ENCODE peak calls at places on chromosomes 4 and X, in four cellular contexts. A, J, Y and N are unnamed samples.

GRCh38 chr4:68591204-68591603 is 15.1 kb upstream of the UGT2B17 start:
- DNase-seq in A (no peak), Y (peak; percentile 0), J (no peak), N (no peak)

GRCh38 chr4:100841911-100842310 is 324.1 kb upstream of the EMCN start:
- DNase-seq in Y (peak; percentile 31), A (no peak), J (no peak), N (peak; percentile 53)

GRCh38 chr4:81454498-81454897 is 17.2 kb downstream of the RASGEF1B start:
- DNase-seq in Y (no peak), A (no peak), J (peak; percentile 10), N (no peak)

GRCh38 chr4:142944565-142944964 is 98.5 kb upstream of the INPP4B start:
- DNase-seq in Y (no peak), A (no peak), J (no peak), N (no peak)

GRCh38 chrX:41010188-41010846 is 74.9 kb upstream of the USP9X start:
- DNase-seq in J (peak; percentile 80), A (peak; percentile 88), Y (peak; percentile 86), N (peak; percentile 98)

GRCh38 chr4:4995103-4995761 is 24.0 kb downstream of the CYTL1 start:
- DNase-seq in J (peak; percentile 44), A (peak; percentile 85), Y (peak; percentile 53), N (peak; percentile 65)

GRCh38 chr4:26161030-26161824 is 159.6 kb upstream of the RBPJ start:
- DNase-seq in J (no peak), A (no peak), Y (no peak), N (no peak)

GRCh38 chr4:169070895-169071218 is 60.8 kb upstream of the CBR4 start:
- DNase-seq in Y (no peak), A (no peak), J (no peak), N (peak; percentile 36)

GRCh38 chrX:71618303-71618721 is at the start of gene CXCR3:
- DNase-seq in Y (peak; percentile 18), A (peak; percentile 63), J (no peak), N (peak; percentile 38)

GRCh38 chr4:84319124-84319523 is 180.0 kb downstream of the NKX6-1 start:
- DNase-seq in Y (peak; percentile 15), J (peak; percentile 12), A (peak; percentile 63), N (peak; percentile 1)

GRCh38 chrX:140034916-140035315 is 69.6 kb upstream of the CXorf66 start:
- DNase-seq in J (no peak), Y (peak; percentile 9), A (no peak), N (peak; percentile 0)

GRCh38 chrX:14964500-14964899 is 91.3 kb downstream of the MOSPD2 start:
- DNase-seq in Y (peak; percentile 37), A (no peak), J (peak; percentile 13), N (peak; percentile 22)

GRCh38 chr4:40749717-40750460 is at the start of gene NSUN7:
- DNase-seq in A (peak; percentile 71), Y (peak; percentile 41), J (no peak), N (no peak)

GRCh38 chr4:7755529-7755928 is 184.1 kb downstream of the AFAP1 start:
- DNase-seq in Y (no peak), A (no peak), J (no peak), N (no peak)

DNA sequence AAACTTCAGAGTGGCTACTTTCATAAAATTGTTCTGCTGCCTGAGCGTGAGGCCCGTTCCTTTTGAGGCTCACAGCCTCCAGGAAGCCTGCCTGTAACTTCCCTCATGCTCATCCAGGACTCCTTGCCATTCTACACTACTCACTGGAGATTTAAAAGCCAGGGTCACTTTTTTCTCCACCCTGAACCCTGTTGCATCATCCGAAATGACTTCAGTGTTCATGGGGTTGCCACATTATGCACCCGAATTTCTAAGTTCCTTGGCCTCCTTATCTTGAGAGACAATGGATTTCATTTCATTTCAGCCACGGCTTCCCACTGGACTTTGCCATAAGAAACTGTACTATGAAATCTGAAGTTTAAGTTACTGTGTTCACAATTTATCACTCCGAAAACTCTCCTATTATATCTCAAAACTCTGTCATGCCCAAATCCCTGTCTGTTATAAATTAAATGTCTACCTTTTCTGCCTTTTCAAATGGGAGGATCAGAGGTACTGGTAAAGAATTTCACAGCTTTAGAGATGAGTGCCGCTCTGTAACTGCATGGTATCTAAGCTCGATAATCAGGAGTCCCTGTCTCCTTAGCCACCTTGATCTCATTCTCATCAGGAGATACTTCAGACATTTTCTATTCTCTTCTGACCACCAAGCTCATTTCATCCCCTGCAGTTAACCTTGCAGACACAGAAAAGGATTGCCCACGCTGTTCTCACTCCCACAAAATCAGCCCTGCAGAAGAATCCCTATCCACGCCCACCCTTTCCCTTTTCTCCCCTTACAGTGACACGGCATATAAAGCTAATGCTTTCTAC is 59.9 kb downstream of the TRIML1 start:
- DNase-seq in J (no peak), Y (no peak), A (no peak), N (no peak)
- TF ChIP-seq CTCF in J (no peak), Y (no peak), A (no peak), N (no peak)

GRCh38 chr4:80216100-80216761 is 18.9 kb downstream of the PRDM8 start:
- DNase-seq in A (no peak), Y (no peak), J (no peak), N (no peak)

GRCh38 chr4:80219301-80220025 is 22.2 kb downstream of the PRDM8 start:
- DNase-seq in J (no peak), Y (no peak), A (no peak), N (peak; percentile 42)

GRCh38 chr4:80225628-80226027 is 28.3 kb downstream of the PRDM8 start:
- DNase-seq in A (no peak), Y (no peak), J (no peak), N (no peak)

GRCh38 chr4:80220711-80221110 is 23.4 kb downstream of the PRDM8 start:
- DNase-seq in J (no peak), A (no peak), Y (no peak), N (no peak)

DNA sequence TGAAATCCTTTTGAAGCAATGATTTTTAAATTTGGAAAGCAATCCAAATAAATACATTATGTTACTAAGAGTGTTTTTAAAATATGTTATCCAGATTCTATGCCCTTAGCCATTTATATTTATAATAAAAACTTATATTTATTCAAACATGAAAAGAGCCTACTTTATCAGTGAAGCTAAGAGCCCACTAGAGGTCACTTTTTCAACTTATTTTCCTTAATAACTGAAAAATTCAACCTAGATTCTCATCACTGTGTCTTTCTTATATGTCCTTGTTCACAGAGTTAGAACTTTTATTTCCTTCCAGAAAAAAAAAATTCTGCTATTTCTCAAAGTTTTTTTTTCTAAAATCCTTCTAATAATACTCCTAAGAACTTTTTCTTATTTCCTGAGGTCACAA is 23.9 kb downstream of the PRDM8 start:
- DNase-seq in J (no peak), Y (peak; percentile 59), A (no peak), N (peak; percentile 67)
- TF ChIP-seq CTCF in J (peak; percentile 33), Y (peak; percentile 50), A (no peak), N (peak; percentile 51)

DNA sequence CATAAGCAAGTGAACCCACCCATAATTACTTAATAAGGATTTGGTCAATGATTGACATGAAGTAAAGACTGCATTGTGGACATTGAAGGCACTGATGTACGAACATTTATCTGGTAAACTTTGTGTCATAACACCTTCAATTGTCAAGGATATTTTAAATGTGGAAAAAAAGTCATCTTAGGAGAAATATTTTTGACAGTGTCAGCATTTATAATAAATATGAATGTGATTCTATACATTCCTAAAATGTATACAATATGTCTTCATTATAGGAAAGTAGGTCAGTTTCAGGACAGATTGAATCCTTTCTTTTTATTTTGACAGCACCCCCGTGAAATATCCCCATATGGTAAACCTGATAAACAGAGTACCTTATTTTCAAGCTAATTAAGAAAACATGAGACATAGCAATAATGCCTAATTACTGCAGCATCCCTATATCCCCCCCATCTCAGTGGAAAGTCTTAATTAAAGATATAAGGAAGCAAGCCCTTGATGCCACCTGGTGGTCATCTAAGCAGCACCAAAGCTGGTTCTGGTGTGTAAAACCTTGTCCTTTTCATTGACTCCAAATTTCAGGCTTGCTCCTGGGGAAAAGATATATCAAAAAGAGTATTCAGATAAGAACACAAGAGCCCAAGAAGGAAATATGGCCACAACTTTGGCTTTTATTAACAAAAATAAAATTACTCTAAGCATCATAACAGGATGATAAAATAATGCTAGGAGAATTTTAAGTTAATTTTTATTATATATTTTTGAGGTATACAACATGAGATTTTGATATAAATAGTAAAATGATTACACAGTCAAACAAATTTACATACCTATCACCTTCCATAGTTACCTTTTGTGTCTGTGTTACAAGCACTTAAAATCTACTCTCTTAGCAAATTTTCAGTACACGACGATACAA is 379.7 kb downstream of the TLL1 start:
- DNase-seq in A (no peak), Y (peak; percentile 29), J (peak; percentile 24), N (peak; percentile 61)
- TF ChIP-seq CTCF in A (peak; percentile 23), Y (peak; percentile 63), J (peak; percentile 78), N (peak; percentile 79)

DNA sequence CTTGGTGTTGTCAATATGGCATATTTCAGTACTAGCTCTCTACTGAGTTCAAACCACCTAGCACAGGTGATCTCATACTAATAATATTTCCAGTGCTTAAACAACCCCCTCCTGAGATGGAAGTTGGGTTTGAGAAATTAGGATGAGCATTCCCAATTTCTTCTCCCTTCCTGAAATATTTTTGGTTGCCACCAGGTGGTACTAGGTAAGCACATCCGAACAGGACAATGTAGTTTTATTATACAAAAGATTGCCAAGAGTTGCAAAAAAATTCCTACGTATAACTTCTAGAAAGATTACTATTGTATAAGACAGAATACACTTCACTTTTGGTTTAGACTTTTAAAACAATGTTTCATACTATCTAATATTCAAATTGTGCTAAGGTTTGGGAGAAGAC is 484.5 kb downstream of the PACRGL start:
- DNase-seq in A (no peak), Y (no peak), J (no peak), N (no peak)
- TF ChIP-seq CTCF in A (no peak), Y (no peak), J (no peak), N (no peak)

GRCh38 chrX:153794018-153794896 is at the start of the genes IDH3G and SSR4:
- DNase-seq in J (peak; percentile 84), Y (peak; percentile 95), A (peak; percentile 95), N (peak; percentile 96)
- TF ChIP-seq CTCF in J (no peak), Y (no peak), A (no peak), N (no peak)

GRCh38 chr4:25160714-25161598 is 707 bp upstream of the SEPSECS start:
- DNase-seq in Y (peak; percentile 21), J (no peak), A (no peak), N (peak; percentile 4)

GRCh38 chr4:25158817-25159216 is 1.4 kb downstream of the SEPSECS start:
- DNase-seq in A (no peak), J (no peak), Y (no peak), N (no peak)

GRCh38 chr4:25161599-25161960 is 1.3 kb upstream of the SEPSECS start:
- DNase-seq in A (no peak), J (no peak), Y (peak; percentile 23), N (peak; percentile 10)

GRCh38 chr4:25162566-25162965 is 2.3 kb upstream of the SEPSECS start:
- DNase-seq in A (no peak), J (no peak), Y (no peak), N (no peak)

GRCh38 chr4:25159837-25160713 is at the start of gene SEPSECS:
- DNase-seq in A (peak; percentile 98), Y (peak; percentile 98), J (peak; percentile 96), N (peak; percentile 99)
- TF ChIP-seq CTCF in A (no peak), Y (no peak), J (no peak), N (no peak)

GRCh38 chr4:126411047-126411446 is 1096.3 kb downstream of the FAT4 start:
- DNase-seq in J (no peak), A (no peak), Y (no peak), N (no peak)

GRCh38 chr4:126404549-126404948 is 1089.8 kb downstream of the FAT4 start:
- DNase-seq in J (no peak), A (no peak), Y (no peak), N (peak; percentile 3)

GRCh38 chr4:126405369-126405982 is 1090.7 kb downstream of the FAT4 start:
- DNase-seq in J (no peak), A (no peak), Y (peak; percentile 16), N (peak; percentile 64)
- TF ChIP-seq CTCF in J (peak; percentile 76), A (peak; percentile 16), Y (peak; percentile 61), N (peak; percentile 74)